ENCODE peak calls at places on chromosomes 3 and 15, in six cellular contexts. V is adrenal gland; K is mammary epithelial cell; T is brain microvascular endothelial cell; C is CD8-positive, alpha-beta memory T cell; P is right lobe of liver. G is an unnamed sample.

GRCh38 chr15:68113751-68114150 is 59.6 kb downstream of the PIAS1 start:
- DNase-seq in V (no peak), P (no peak), C (no peak), T (no peak), K (no peak), G (no peak)

GRCh38 chr3:105647047-105647446 is 221.8 kb downstream of the CBLB start:
- DNase-seq in V (peak), K (peak), C (no peak), T (peak), P (no peak), G (no peak)

GRCh38 chr3:40588406-40588805 is 63.6 kb downstream of the ZNF621 start:
- DNase-seq in V (no peak), P (no peak), K (peak), T (no peak), C (no peak), G (no peak)

GRCh38 chr3:60001369-60001768 is 951.5 kb upstream of the CFAP20DC start:
- DNase-seq in C (no peak), T (no peak), K (no peak), P (no peak), V (no peak), G (no peak)

GRCh38 chr3:16801223-16801622 is 83.5 kb upstream of the PLCL2 start:
- DNase-seq in V (no peak), K (no peak), T (no peak), P (no peak), C (no peak), G (no peak)

GRCh38 chr3:45462522-45463262 is 74.3 kb downstream of the LARS2 start:
- DNase-seq in C (no peak), P (no peak), T (peak), K (no peak), V (no peak), G (no peak)

GRCh38 chr3:114659109-114660081 is 365.6 kb downstream of the TIGIT start:
- DNase-seq in T (no peak), C (no peak), P (no peak), V (no peak), K (no peak), G (no peak)

GRCh38 chr3:45597166-45597565 is 2.6 kb downstream of the LIMD1 start:
- DNase-seq in C (no peak), V (no peak), P (no peak), T (peak), K (no peak), G (no peak)

GRCh38 chr3:53595660-53596059 is 101.2 kb downstream of the CACNA1D start:
- DNase-seq in T (no peak), P (no peak), C (no peak), K (no peak), V (no peak), G (no peak)

GRCh38 chr15:85707519-85708338 is 87.0 kb downstream of the KLHL25 start:
- DNase-seq in T (peak), C (no peak), P (no peak), V (no peak), K (no peak), G (no peak)

DNA sequence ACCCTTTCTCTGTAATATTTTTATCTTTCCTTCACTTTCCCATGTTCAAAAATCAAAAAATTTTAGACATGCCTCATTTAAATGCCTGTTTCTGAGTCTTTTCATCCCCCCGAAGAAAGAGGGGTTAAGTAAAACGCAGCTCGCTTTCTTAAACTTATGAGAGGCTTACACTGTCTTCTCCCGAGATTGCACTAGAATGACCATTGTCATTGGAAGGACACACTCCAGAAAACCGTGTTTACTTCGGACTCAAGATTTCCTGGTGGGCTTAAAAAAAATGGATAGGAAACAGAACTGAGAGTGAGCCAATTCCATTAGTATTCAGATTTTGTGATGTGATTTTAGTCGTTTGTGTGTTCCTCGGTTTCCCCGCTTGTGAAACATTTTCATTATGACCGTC is 1.3 kb downstream of the CRYBG3 start:
- DNase-seq in V (no peak), P (no peak), T (no peak), C (no peak), K (no peak), G (no peak)
- H3K27ac ChIP-seq in V (no peak), P (no peak), T (no peak), C (no peak), K (peak), G (peak)

GRCh38 chr15:49721091-49721490 is 100.2 kb downstream of the DTWD1 start:
- DNase-seq in V (no peak), P (no peak), K (no peak), T (no peak), C (no peak), G (no peak)
- H3K27ac ChIP-seq in V (no peak), P (no peak), K (no peak), T (no peak), C (no peak), G (no peak)

DNA sequence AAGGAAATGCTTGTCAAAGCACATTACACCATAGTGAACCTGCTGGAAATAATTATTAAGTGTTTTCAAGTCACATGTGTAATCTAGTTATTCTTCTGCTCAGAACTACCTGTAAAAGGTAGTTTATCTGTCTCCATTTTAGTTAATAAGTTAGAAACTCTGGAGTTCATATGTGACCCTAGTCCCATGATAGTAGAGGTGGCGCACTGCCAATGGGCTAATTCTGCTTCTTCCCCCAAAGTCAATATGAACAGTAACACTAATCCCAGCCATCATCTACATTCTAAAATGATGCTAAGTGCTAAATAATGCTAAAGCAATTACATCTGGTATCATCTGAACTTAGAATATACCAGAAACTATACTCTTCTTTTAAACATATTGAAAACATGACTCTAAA is 361.0 kb upstream of the NECTIN3 start:
- DNase-seq in K (no peak), T (no peak), C (no peak), V (no peak), P (peak), G (no peak)
- H3K27ac ChIP-seq in K (no peak), T (no peak), C (no peak), V (no peak), P (peak), G (no peak)

GRCh38 chr15:65056868-65057548 is 10.8 kb downstream of the RASL12 start:
- DNase-seq in C (no peak), T (peak), V (no peak), K (peak), P (no peak), G (no peak)
- H3K27ac ChIP-seq in C (no peak), T (no peak), V (no peak), K (no peak), P (no peak), G (peak)

DNA sequence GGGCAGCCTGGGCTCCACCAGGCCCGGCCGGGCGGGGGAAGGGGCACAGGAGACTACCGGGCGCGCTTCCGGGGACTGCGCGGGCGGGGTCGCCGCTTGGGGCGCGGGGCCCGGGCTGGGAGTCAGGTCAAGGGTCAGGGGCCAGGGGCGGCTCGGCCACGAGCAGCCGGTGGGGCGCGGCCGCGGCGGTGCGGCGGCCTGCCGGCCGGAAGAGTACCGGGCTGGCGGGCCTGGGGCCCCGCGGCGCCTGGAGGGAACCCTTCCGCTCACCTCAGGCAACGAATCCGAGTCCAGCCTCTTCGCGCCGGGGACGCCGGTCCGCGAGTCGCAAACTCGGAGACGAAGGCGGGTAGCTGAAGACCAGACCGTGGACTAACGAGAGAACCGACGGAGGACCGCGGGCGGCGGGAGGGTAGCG is 217 bp downstream of the RHOA start:
- DNase-seq in P (peak), C (no peak), T (no peak), V (peak), K (no peak), G (peak)
- H3K27ac ChIP-seq in P (peak), C (peak), T (peak), V (peak), K (peak), G (peak)

DNA sequence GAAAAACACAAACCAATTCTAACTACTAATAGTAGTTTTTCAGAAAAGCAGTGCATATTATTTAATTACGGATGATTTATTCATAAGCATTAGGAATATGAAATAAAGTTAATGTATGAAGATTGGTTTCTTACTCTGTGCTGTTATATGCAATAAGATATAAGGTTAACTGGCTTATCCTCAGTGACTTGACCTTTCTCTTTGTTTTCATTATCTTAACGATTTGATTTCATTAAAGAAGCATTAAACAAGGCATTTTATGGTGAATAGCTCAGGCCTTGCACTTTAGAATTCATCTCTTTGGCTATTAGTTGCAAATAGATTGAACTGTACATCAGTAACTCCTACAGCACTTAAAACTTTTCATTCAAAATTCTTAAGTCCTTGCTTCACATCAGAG is 28.9 kb downstream of the RAP2B start:
- DNase-seq in T (no peak), K (no peak), V (no peak), C (no peak), P (no peak), G (no peak)
- H3K27ac ChIP-seq in T (no peak), K (no peak), V (no peak), C (no peak), P (no peak), G (no peak)